ENCODE peak calls at places on chromosomes 4 and X, in ten cellular contexts. R is suprapubic skin; Z is cardiac muscle cell; G is aorta; P is psoas muscle; S is SK-N-SH; F is IMR-90; H is hepatocyte; T is mesendoderm; A is CD8-positive, alpha-beta T cell. M is an unnamed sample.

GRCh38 chr4:165403667-165404066 is 24.9 kb downstream of the CPE start:
- DNase-seq in R (no peak), Z (no peak), G (no peak), P (no peak), S (peak; percentile 22), F (no peak), H (no peak), T (peak; percentile 37), A (no peak), M (no peak)

GRCh38 chr4:8866421-8866820 is 5.2 kb downstream of the HMX1 start:
- DNase-seq in R (no peak), Z (no peak), G (no peak), P (no peak), S (no peak), F (no peak), H (no peak), T (no peak), A (no peak), M (no peak)

GRCh38 chr4:71713611-71714203 is 70.2 kb downstream of the GC start:
- DNase-seq in R (no peak), Z (peak; percentile 63), G (no peak), P (no peak), S (peak; percentile 4), F (peak; percentile 77), H (peak; percentile 77), T (peak; percentile 40), A (no peak), M (no peak)

GRCh38 chrX:38112566-38112965 is 106.2 kb downstream of the SYTL5 start:
- DNase-seq in R (no peak), Z (no peak), G (no peak), P (no peak), S (no peak), F (no peak), H (no peak), T (no peak), A (no peak), M (no peak)

GRCh38 chr4:41644288-41644914 is 104.1 kb downstream of the PHOX2B start:
- DNase-seq in R (peak; percentile 82), Z (peak; percentile 86), G (peak; percentile 80), P (peak; percentile 77), S (peak; percentile 75), F (peak; percentile 16), H (peak; percentile 84), T (peak; percentile 95), A (no peak), M (no peak)

GRCh38 chr4:25233194-25233593 is 639 bp upstream of the PI4K2B start:
- DNase-seq in R (no peak), Z (no peak), G (no peak), P (no peak), S (no peak), F (no peak), H (no peak), T (no peak), A (no peak), M (no peak)

GRCh38 chrX:68196939-68197791 is 236.1 kb downstream of the OPHN1 start:
- DNase-seq in R (no peak), Z (peak; percentile 63), G (no peak), P (no peak), S (peak; percentile 58), F (peak; percentile 57), H (peak; percentile 79), T (peak; percentile 68), A (no peak), M (peak; percentile 22)

GRCh38 chrX:64204701-64205440 is 637 bp downstream of the AMER1 start:
- DNase-seq in R (no peak), Z (peak; percentile 34), G (peak; percentile 52), P (peak; percentile 46), S (peak; percentile 75), F (peak; percentile 19), H (peak; percentile 44), T (peak; percentile 52), A (no peak), M (no peak)

GRCh38 chr4:98967916-98968315 is 27.6 kb upstream of the METAP1 start:
- DNase-seq in R (no peak), Z (no peak), G (no peak), P (no peak), S (no peak), F (no peak), H (no peak), T (no peak), A (no peak), M (no peak)

GRCh38 chr4:118270492-118270891 is 82.3 kb downstream of the PRSS12 start:
- DNase-seq in R (no peak), Z (peak; percentile 62), G (no peak), P (no peak), S (peak; percentile 37), F (peak; percentile 66), H (peak; percentile 72), T (peak; percentile 45), A (no peak), M (no peak)

GRCh38 chrX:86805241-86805640 is 657.0 kb downstream of the DACH2 start:
- DNase-seq in R (no peak), Z (no peak), G (no peak), P (no peak), S (no peak), F (no peak), H (no peak), T (peak; percentile 1), A (no peak), M (no peak)

GRCh38 chr4:155604718-155605601 is 61.7 kb upstream of the GUCY1A1 start:
- DNase-seq in R (peak; percentile 67), Z (no peak), G (peak; percentile 65), P (no peak), S (no peak), F (peak; percentile 93), H (no peak), T (no peak), A (no peak), M (no peak)

GRCh38 chr4:47879458-47879857 is 34.9 kb downstream of the NFXL1 start:
- DNase-seq in R (no peak), Z (no peak), G (no peak), P (no peak), S (no peak), F (no peak), H (no peak), T (no peak), A (no peak), M (no peak)

GRCh38 chr4:76199664-76200211 is 13.9 kb downstream of the SCARB2 start:
- DNase-seq in R (no peak), Z (no peak), G (no peak), P (no peak), S (no peak), F (peak; percentile 31), H (no peak), T (peak; percentile 21), A (no peak), M (no peak)

GRCh38 chr4:39587881-39588280 is 50.8 kb downstream of the SMIM14 start:
- DNase-seq in R (no peak), Z (no peak), G (no peak), P (no peak), S (no peak), F (peak; percentile 90), H (no peak), T (no peak), A (no peak), M (no peak)
- H3K27ac ChIP-seq in R (no peak overlapping the region), Z (no peak overlapping the region), G (no peak overlapping the region), P (no peak overlapping the region), S (peak overlapping the region; percentile 19), F (no peak overlapping the region), H (no peak overlapping the region), T (no peak overlapping the region), A (no peak overlapping the region), M (no peak overlapping the region)

GRCh38 chr4:158811704-158812103 is 42.9 kb downstream of the FNIP2 start:
- DNase-seq in R (no peak), Z (no peak), G (peak; percentile 66), P (no peak), S (no peak), F (no peak), H (no peak), T (no peak), A (no peak), M (no peak)
- H3K27ac ChIP-seq in R (peak overlapping the region; percentile 85), Z (peak overlapping the region; percentile 99), G (peak overlapping the region; percentile 95), P (peak overlapping the region; percentile 90), S (peak overlapping the region; percentile 99), F (no peak overlapping the region), H (peak overlapping the region; percentile 89), T (no peak overlapping the region), A (no peak overlapping the region), M (peak overlapping the region; percentile 96)

GRCh38 chr4:110184791-110185155 is 13.6 kb downstream of the ELOVL6 start:
- DNase-seq in R (no peak), Z (no peak), G (no peak), P (no peak), S (peak; percentile 25), F (no peak), H (no peak), T (no peak), A (no peak), M (no peak)

GRCh38 chr4:110184124-110184790 is 14.2 kb downstream of the ELOVL6 start:
- DNase-seq in R (no peak), Z (no peak), G (no peak), P (no peak), S (no peak), F (no peak), H (no peak), T (peak; percentile 92), A (no peak), M (no peak)

GRCh38 chr4:110188113-110188512 is 10.3 kb downstream of the ELOVL6 start:
- DNase-seq in R (no peak), Z (no peak), G (no peak), P (no peak), S (no peak), F (no peak), H (no peak), T (no peak), A (no peak), M (no peak)

GRCh38 chr4:110183643-110184042 is 14.8 kb downstream of the ELOVL6 start:
- DNase-seq in R (no peak), Z (no peak), G (no peak), P (no peak), S (no peak), F (no peak), H (no peak), T (peak; percentile 48), A (no peak), M (peak; percentile 14)

DNA sequence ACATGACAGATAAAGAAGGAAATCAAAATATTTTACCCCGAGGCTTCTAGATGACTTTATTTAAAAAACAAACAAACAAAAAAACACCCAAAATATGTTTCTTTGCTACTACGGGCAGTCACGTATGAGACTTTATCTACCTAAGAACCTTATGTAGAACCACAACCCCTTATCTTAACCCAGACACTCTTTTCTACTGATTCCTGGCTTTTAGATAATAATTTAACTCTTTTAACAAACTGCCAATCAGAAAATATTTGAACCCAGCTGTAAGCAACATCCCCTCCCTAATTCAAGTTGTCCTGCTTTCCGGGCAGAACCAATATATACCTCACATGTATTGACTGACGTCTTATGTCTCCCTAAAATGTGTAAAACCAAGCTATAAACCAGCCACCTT is 15.4 kb downstream of the ELOVL6 start:
- DNase-seq in R (no peak), Z (no peak), G (no peak), P (no peak), S (no peak), F (no peak), H (no peak), T (no peak), A (no peak), M (no peak)
- H3K27ac ChIP-seq in R (no peak overlapping the region), Z (no peak overlapping the region), G (no peak overlapping the region), P (no peak overlapping the region), S (no peak overlapping the region), F (no peak overlapping the region), H (no peak overlapping the region), T (no peak overlapping the region), A (no peak overlapping the region), M (no peak overlapping the region)

DNA sequence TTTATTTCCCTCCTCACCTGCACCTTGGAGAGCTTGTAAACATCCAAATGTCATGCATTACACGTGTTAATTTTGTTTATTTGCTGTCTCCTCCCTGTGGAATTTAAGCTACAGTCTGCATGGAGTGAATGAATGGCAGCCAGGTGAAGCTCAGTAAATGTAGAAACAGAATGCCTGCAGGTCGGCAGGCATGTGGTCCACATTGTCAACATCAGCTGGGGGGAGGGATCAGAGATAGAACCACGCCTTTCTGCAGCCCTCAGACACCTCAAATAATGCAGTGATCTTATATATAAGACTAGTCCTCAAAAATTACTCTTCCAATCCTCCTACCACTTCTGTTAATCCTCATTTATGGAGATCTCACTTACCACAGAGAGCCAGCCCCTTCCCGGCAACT is 131.2 kb upstream of the KIT start:
- DNase-seq in R (no peak), Z (no peak), G (no peak), P (no peak), S (no peak), F (no peak), H (no peak), T (no peak), A (no peak), M (no peak)
- H3K27ac ChIP-seq in R (no peak overlapping the region), Z (no peak overlapping the region), G (no peak overlapping the region), P (no peak overlapping the region), S (no peak overlapping the region), F (no peak overlapping the region), H (no peak overlapping the region), T (no peak overlapping the region), A (no peak overlapping the region), M (no peak overlapping the region)